ENCODE peak calls at places on chromosomes 12 and 14, in five cellular contexts. Y, X, Z, H and T are unnamed samples.

GRCh38 chr14:101120636-101121398 is 217.3 kb upstream of the RTL1 start:
- DNase-seq in Y (peak), H (peak), X (peak), Z (no peak), T (peak)

GRCh38 chr14:106652494-106652893 is 1126.1 kb downstream of the TMEM121 start:
- DNase-seq in X (no peak), H (no peak), Y (no peak), Z (no peak), T (no peak)

GRCh38 chr14:30921305-30921704 is 46.9 kb downstream of the COCH start:
- DNase-seq in H (no peak), Y (no peak), X (no peak), Z (no peak), T (no peak)

GRCh38 chr12:106903241-106903950 is 52.3 kb upstream of the TMEM263 start:
- DNase-seq in Y (no peak), X (peak), Z (peak), H (peak), T (no peak)

GRCh38 chr14:28831126-28831525 is 64.5 kb downstream of the FOXG1 start:
- DNase-seq in H (no peak), Z (no peak), X (no peak), Y (no peak), T (no peak)

GRCh38 chr12:51907083-51907863 is at the start of gene ACVRL1:
- DNase-seq in Z (no peak), H (no peak), X (no peak), Y (no peak), T (peak)

GRCh38 chr14:64461221-64461620 is 4.1 kb upstream of the AKAP5 start:
- DNase-seq in H (no peak), Z (no peak), X (no peak), Y (no peak), T (no peak)

GRCh38 chr14:53214384-53214783 is 61.3 kb upstream of the DDHD1 start:
- DNase-seq in Z (no peak), X (no peak), Y (no peak), H (no peak), T (no peak)

GRCh38 chr14:67837011-67837624 is 17.5 kb downstream of the RAD51B start:
- DNase-seq in Z (peak), H (peak), Y (peak), X (peak), T (no peak)

GRCh38 chr12:47071241-47071852 is 8.1 kb upstream of the PCED1B start:
- DNase-seq in X (no peak), Y (no peak), Z (no peak), H (no peak), T (no peak)

GRCh38 chr12:57887631-57888406 is 41.3 kb upstream of the CTDSP2 start:
- DNase-seq in Y (no peak), X (peak), Z (no peak), H (no peak), T (no peak)

GRCh38 chr14:52044791-52045522 is 23.9 kb downstream of the NID2 start:
- DNase-seq in H (no peak), X (no peak), Z (no peak), Y (no peak), T (no peak)

GRCh38 chr12:33061844-33062243 is 165.3 kb upstream of the PKP2 start:
- DNase-seq in Y (no peak), X (no peak), Z (no peak), H (no peak), T (no peak)

GRCh38 chr14:68673464-68673863 is 119.4 kb downstream of the ZFP36L1 start:
- DNase-seq in Z (no peak), Y (no peak), H (no peak), X (no peak), T (no peak)

GRCh38 chr12:95788637-95789036 is 1.9 kb downstream of the NTN4 start:
- DNase-seq in Y (no peak), X (no peak), H (no peak), Z (no peak), T (no peak)

GRCh38 chr14:35789651-35790050 is 19.4 kb downstream of the RALGAPA1 start:
- DNase-seq in X (no peak), H (peak), Y (no peak), Z (no peak), T (no peak)